ENCODE peak calls at places on chromosomes 1 and 21, in eight cellular contexts. G, S, H, W, X, M, V and U are unnamed samples.

GRCh38 chr1:109933856-109934711 is 23.4 kb downstream of the CSF1 start:
- DNase-seq in S (no peak), V (no peak), X (no peak), G (no peak), W (peak), H (no peak), M (no peak), U (no peak)

GRCh38 chr1:23202263-23202749 is 15.0 kb downstream of the HTR1D start:
- DNase-seq in X (no peak), G (no peak), V (peak), H (no peak), M (no peak), S (no peak), W (no peak), U (no peak)

GRCh38 chr1:100629391-100629790 is 90.2 kb upstream of the VCAM1 start:
- DNase-seq in X (no peak), H (no peak), W (no peak), M (no peak), G (no peak), S (no peak), V (no peak), U (no peak)

GRCh38 chr21:22892041-22892440 is 1893.8 kb downstream of the NCAM2 start:
- DNase-seq in S (no peak), W (no peak), G (no peak), H (no peak), X (no peak), M (no peak), V (no peak), U (no peak)

GRCh38 chr1:76068542-76068941 is 6.0 kb upstream of the ST6GALNAC3 start:
- DNase-seq in M (no peak), X (no peak), S (no peak), H (no peak), W (no peak), V (no peak), G (no peak), U (no peak)

GRCh38 chr1:233664804-233665574 is 51.1 kb downstream of the KCNK1 start:
- DNase-seq in X (no peak), H (no peak), V (no peak), S (peak), M (no peak), G (no peak), W (no peak), U (no peak)

GRCh38 chr1:224433041-224433670 is 1.4 kb downstream of the WDR26 start:
- DNase-seq in V (no peak), H (no peak), G (peak), M (no peak), X (no peak), W (peak), S (peak), U (peak)

GRCh38 chr1:155105604-155106011 is 22.1 kb upstream of the EFNA1 start:
- DNase-seq in V (no peak), H (no peak), X (no peak), M (no peak), W (no peak), G (no peak), S (no peak), U (no peak)

GRCh38 chr1:17250601-17251000 is 1.7 kb downstream of the PADI3 start:
- DNase-seq in S (peak), X (no peak), H (no peak), W (no peak), G (no peak), V (no peak), M (no peak), U (no peak)

GRCh38 chr1:212920895-212921294 is 29.4 kb upstream of the VASH2 start:
- DNase-seq in X (no peak), M (no peak), V (no peak), S (no peak), H (no peak), W (peak), G (no peak), U (no peak)